ENCODE peak calls at places on chromosome 18, in five cellular contexts. One of them, this sample, is unnamed.

GRCh38 chr18:22230403-22231042 is 61.1 kb downstream of the GATA6 start:
- DNase-seq in HL-60: no peak
- DNase-seq in sigmoid colon: no peak
- DNase-seq in transverse colon: no peak
- DNase-seq in GM12892: no peak
- DNase-seq in this sample: no peak

GRCh38 chr18:67131498-67131897 is 385.0 kb downstream of the DSEL start:
- DNase-seq in HL-60: no peak
- DNase-seq in sigmoid colon: no peak
- DNase-seq in transverse colon: no peak
- DNase-seq in GM12892: no peak
- DNase-seq in this sample: no peak

GRCh38 chr18:22074343-22075070 is 94.9 kb upstream of the GATA6 start:
- DNase-seq in HL-60: no peak
- DNase-seq in sigmoid colon: no peak
- DNase-seq in transverse colon: no peak
- DNase-seq in GM12892: no peak
- DNase-seq in this sample: no peak

GRCh38 chr18:8654482-8655451 is 45.5 kb downstream of the RAB12 start:
- DNase-seq in HL-60: no peak
- DNase-seq in sigmoid colon: no peak
- DNase-seq in transverse colon: no peak
- DNase-seq in GM12892: no peak
- DNase-seq in this sample: no peak

GRCh38 chr18:9335255-9336045 is 877 bp downstream of the TWSG1 start:
- DNase-seq in HL-60: no peak
- DNase-seq in sigmoid colon: no peak
- DNase-seq in transverse colon: no peak
- DNase-seq in GM12892: no peak
- DNase-seq in this sample: no peak

GRCh38 chr18:68263481-68263880 is 451.4 kb downstream of the TMX3 start:
- DNase-seq in HL-60: no peak
- DNase-seq in sigmoid colon: no peak
- DNase-seq in transverse colon: no peak
- DNase-seq in GM12892: no peak
- DNase-seq in this sample: no peak

GRCh38 chr18:36769172-36769571 is 59.6 kb downstream of the TPGS2 start:
- DNase-seq in HL-60: no peak
- DNase-seq in sigmoid colon: no peak
- DNase-seq in transverse colon: no peak
- DNase-seq in GM12892: no peak
- DNase-seq in this sample: no peak

GRCh38 chr18:63676927-63677326 is 15.2 kb upstream of the SERPINB3 start:
- DNase-seq in HL-60: no peak
- DNase-seq in sigmoid colon: no peak
- DNase-seq in transverse colon: no peak
- DNase-seq in GM12892: no peak
- DNase-seq in this sample: no peak

GRCh38 chr18:44835555-44836156 is 155.0 kb downstream of the SETBP1 start:
- DNase-seq in HL-60: no peak
- DNase-seq in sigmoid colon: peak; percentile 81
- DNase-seq in transverse colon: no peak
- DNase-seq in GM12892: no peak
- DNase-seq in this sample: no peak

GRCh38 chr18:32328379-32328778 is 138.5 kb downstream of the MEP1B start:
- DNase-seq in HL-60: no peak
- DNase-seq in sigmoid colon: no peak
- DNase-seq in transverse colon: no peak
- DNase-seq in GM12892: no peak
- DNase-seq in this sample: no peak

GRCh38 chr18:24560511-24560981 is 100.1 kb downstream of the HRH4 start:
- DNase-seq in HL-60: no peak
- DNase-seq in sigmoid colon: no peak
- DNase-seq in transverse colon: no peak
- DNase-seq in GM12892: no peak
- DNase-seq in this sample: no peak

GRCh38 chr18:76979111-76979751 is 153.4 kb downstream of the MBP start:
- DNase-seq in HL-60: no peak
- DNase-seq in sigmoid colon: no peak
- DNase-seq in transverse colon: no peak
- DNase-seq in GM12892: no peak
- DNase-seq in this sample: no peak

GRCh38 chr18:25282282-25282681 is 69.7 kb downstream of the ZNF521 start:
- DNase-seq in HL-60: no peak
- DNase-seq in sigmoid colon: peak; percentile 64
- DNase-seq in transverse colon: peak; percentile 17
- DNase-seq in GM12892: no peak
- DNase-seq in this sample: peak; percentile 30

GRCh38 chr18:61851940-61852451 is 40.8 kb downstream of the RNF152 start:
- DNase-seq in HL-60: no peak
- DNase-seq in sigmoid colon: no peak
- DNase-seq in transverse colon: no peak
- DNase-seq in GM12892: no peak
- DNase-seq in this sample: no peak

DNA sequence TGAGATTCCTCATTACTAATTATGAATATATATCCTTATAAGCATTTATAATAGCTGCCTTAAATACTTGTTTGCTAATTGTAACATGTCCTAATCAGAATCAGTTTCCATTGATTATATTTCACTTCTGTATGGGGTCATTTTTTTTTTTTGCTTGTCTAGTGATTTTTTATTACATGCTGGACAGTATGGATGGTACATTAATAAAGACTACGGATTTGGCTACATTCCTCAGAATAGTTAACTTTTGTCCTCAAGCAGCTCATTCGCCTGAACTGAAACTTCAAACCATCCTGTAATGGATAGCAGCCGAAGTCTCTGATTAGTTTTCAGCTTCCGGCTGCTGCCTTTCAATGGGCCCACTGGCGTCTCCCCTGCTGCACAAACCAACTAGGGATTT is 11.7 kb downstream of the TGIF1 start:
- DNase-seq in HL-60: no peak
- DNase-seq in sigmoid colon: no peak
- DNase-seq in transverse colon: no peak
- DNase-seq in GM12892: no peak
- DNase-seq in this sample: no peak
- TF ChIP-seq POLR2AphosphoS5 in HL-60: no peak
- TF ChIP-seq POLR2AphosphoS5 in sigmoid colon: no peak
- TF ChIP-seq POLR2AphosphoS5 in transverse colon: no peak
- TF ChIP-seq POLR2AphosphoS5 in GM12892: no peak
- TF ChIP-seq POLR2AphosphoS5 in this sample: no peak

GRCh38 chr18:51257150-51257549 is 59.7 kb upstream of the MEX3C start:
- DNase-seq in HL-60: no peak
- DNase-seq in sigmoid colon: no peak
- DNase-seq in transverse colon: no peak
- DNase-seq in GM12892: no peak
- DNase-seq in this sample: no peak

GRCh38 chr18:51251625-51252024 is 54.1 kb upstream of the MEX3C start:
- DNase-seq in HL-60: peak; percentile 13
- DNase-seq in sigmoid colon: no peak
- DNase-seq in transverse colon: peak; percentile 24
- DNase-seq in GM12892: peak; percentile 15
- DNase-seq in this sample: no peak

GRCh38 chr18:51253476-51253875 is 56.0 kb upstream of the MEX3C start:
- DNase-seq in HL-60: no peak
- DNase-seq in sigmoid colon: no peak
- DNase-seq in transverse colon: no peak
- DNase-seq in GM12892: no peak
- DNase-seq in this sample: no peak

GRCh38 chr18:51250458-51251024 is 53.1 kb upstream of the MEX3C start:
- DNase-seq in HL-60: no peak
- DNase-seq in sigmoid colon: no peak
- DNase-seq in transverse colon: no peak
- DNase-seq in GM12892: no peak
- DNase-seq in this sample: no peak

GRCh38 chr18:51255694-51256093 is 58.2 kb upstream of the MEX3C start:
- DNase-seq in HL-60: no peak
- DNase-seq in sigmoid colon: no peak
- DNase-seq in transverse colon: no peak
- DNase-seq in GM12892: no peak
- DNase-seq in this sample: no peak
- TF ChIP-seq POLR2AphosphoS5 in HL-60: no peak
- TF ChIP-seq POLR2AphosphoS5 in sigmoid colon: no peak
- TF ChIP-seq POLR2AphosphoS5 in transverse colon: no peak
- TF ChIP-seq POLR2AphosphoS5 in GM12892: no peak
- TF ChIP-seq POLR2AphosphoS5 in this sample: no peak

GRCh38 chr18:55326134-55326533 is 261.9 kb downstream of the TCF4 start:
- DNase-seq in HL-60: no peak
- DNase-seq in sigmoid colon: no peak
- DNase-seq in transverse colon: no peak
- DNase-seq in GM12892: no peak
- DNase-seq in this sample: no peak

GRCh38 chr18:55324166-55324565 is 263.8 kb downstream of the TCF4 start:
- DNase-seq in HL-60: no peak
- DNase-seq in sigmoid colon: no peak
- DNase-seq in transverse colon: no peak
- DNase-seq in GM12892: no peak
- DNase-seq in this sample: no peak

GRCh38 chr18:55327454-55327853 is 260.5 kb downstream of the TCF4 start:
- DNase-seq in HL-60: no peak
- DNase-seq in sigmoid colon: no peak
- DNase-seq in transverse colon: no peak
- DNase-seq in GM12892: no peak
- DNase-seq in this sample: no peak

GRCh38 chr18:55331301-55331700 is 256.7 kb downstream of the TCF4 start:
- DNase-seq in HL-60: no peak
- DNase-seq in sigmoid colon: no peak
- DNase-seq in transverse colon: no peak
- DNase-seq in GM12892: no peak
- DNase-seq in this sample: no peak

GRCh38 chr18:55328301-55328700 is 259.7 kb downstream of the TCF4 start:
- DNase-seq in HL-60: no peak
- DNase-seq in sigmoid colon: no peak
- DNase-seq in transverse colon: no peak
- DNase-seq in GM12892: no peak
- DNase-seq in this sample: no peak
- TF ChIP-seq POLR2AphosphoS5 in HL-60: no peak
- TF ChIP-seq POLR2AphosphoS5 in sigmoid colon: peak; percentile 12
- TF ChIP-seq POLR2AphosphoS5 in transverse colon: no peak
- TF ChIP-seq POLR2AphosphoS5 in GM12892: no peak
- TF ChIP-seq POLR2AphosphoS5 in this sample: peak; percentile 20

GRCh38 chr18:58192519-58192918 is 148.5 kb downstream of the NEDD4L start:
- DNase-seq in HL-60: no peak
- DNase-seq in sigmoid colon: no peak
- DNase-seq in transverse colon: no peak
- DNase-seq in GM12892: no peak
- DNase-seq in this sample: no peak

GRCh38 chr18:58194028-58194427 is 150.0 kb downstream of the NEDD4L start:
- DNase-seq in HL-60: no peak
- DNase-seq in sigmoid colon: no peak
- DNase-seq in transverse colon: no peak
- DNase-seq in GM12892: no peak
- DNase-seq in this sample: no peak

GRCh38 chr18:58196881-58197872 is 153.2 kb downstream of the NEDD4L start:
- DNase-seq in HL-60: no peak
- DNase-seq in sigmoid colon: peak; percentile 76
- DNase-seq in transverse colon: peak; percentile 38
- DNase-seq in GM12892: no peak
- DNase-seq in this sample: peak; percentile 68

GRCh38 chr18:58196164-58196563 is 152.1 kb downstream of the NEDD4L start:
- DNase-seq in HL-60: no peak
- DNase-seq in sigmoid colon: no peak
- DNase-seq in transverse colon: no peak
- DNase-seq in GM12892: no peak
- DNase-seq in this sample: no peak

GRCh38 chr18:58195278-58195721 is 151.3 kb downstream of the NEDD4L start:
- DNase-seq in HL-60: no peak
- DNase-seq in sigmoid colon: peak; percentile 70
- DNase-seq in transverse colon: peak; percentile 64
- DNase-seq in GM12892: no peak
- DNase-seq in this sample: peak; percentile 78
- TF ChIP-seq POLR2AphosphoS5 in HL-60: no peak
- TF ChIP-seq POLR2AphosphoS5 in sigmoid colon: peak; percentile 23
- TF ChIP-seq POLR2AphosphoS5 in transverse colon: peak; percentile 37
- TF ChIP-seq POLR2AphosphoS5 in GM12892: no peak
- TF ChIP-seq POLR2AphosphoS5 in this sample: no peak

GRCh38 chr18:54958711-54959625 is at the start of gene CCDC68:
- DNase-seq in HL-60: no peak
- DNase-seq in sigmoid colon: no peak
- DNase-seq in transverse colon: peak; percentile 88
- DNase-seq in GM12892: no peak
- DNase-seq in this sample: no peak

GRCh38 chr18:54956506-54956905 is 2.8 kb downstream of the CCDC68 start:
- DNase-seq in HL-60: no peak
- DNase-seq in sigmoid colon: no peak
- DNase-seq in transverse colon: no peak
- DNase-seq in GM12892: no peak
- DNase-seq in this sample: no peak

GRCh38 chr18:54957987-54958386 is 1.3 kb downstream of the CCDC68 start:
- DNase-seq in HL-60: no peak
- DNase-seq in sigmoid colon: no peak
- DNase-seq in transverse colon: peak; percentile 27
- DNase-seq in GM12892: no peak
- DNase-seq in this sample: no peak

GRCh38 chr18:54960197-54960596 is 936 bp upstream of the CCDC68 start:
- DNase-seq in HL-60: no peak
- DNase-seq in sigmoid colon: no peak
- DNase-seq in transverse colon: no peak
- DNase-seq in GM12892: no peak
- DNase-seq in this sample: no peak

DNA sequence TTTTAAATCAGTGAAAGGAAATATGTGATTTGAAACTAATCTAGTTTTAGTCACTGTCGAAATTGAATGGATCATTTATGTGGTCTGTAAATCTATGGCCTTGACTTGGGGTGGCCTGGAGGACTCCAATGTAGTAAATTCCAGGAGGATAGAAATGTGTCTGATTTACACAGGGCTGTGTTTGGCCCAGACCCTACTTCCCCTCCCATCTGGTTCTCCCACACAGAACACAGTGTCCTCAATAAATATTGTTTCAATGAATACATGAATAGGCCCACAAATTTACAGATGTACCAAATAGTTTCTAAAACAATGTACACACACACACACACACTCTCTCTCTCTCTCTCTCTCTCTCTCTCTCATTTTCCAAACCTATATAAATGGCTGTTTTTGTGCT is 2.0 kb downstream of the CCDC68 start:
- DNase-seq in HL-60: no peak
- DNase-seq in sigmoid colon: no peak
- DNase-seq in transverse colon: no peak
- DNase-seq in GM12892: no peak
- DNase-seq in this sample: no peak
- TF ChIP-seq POLR2AphosphoS5 in HL-60: no peak
- TF ChIP-seq POLR2AphosphoS5 in sigmoid colon: no peak
- TF ChIP-seq POLR2AphosphoS5 in transverse colon: no peak
- TF ChIP-seq POLR2AphosphoS5 in GM12892: no peak
- TF ChIP-seq POLR2AphosphoS5 in this sample: no peak